ENCODE peak calls at places on chromosomes 4 and X, in eight cellular contexts. G is PC-3; A is hepatocyte; Y is cardiac muscle cell; Q is CD8-positive, alpha-beta memory T cell; L is brain microvascular endothelial cell; P is psoas muscle; F is kidney. B is an unnamed sample.

GRCh38 chr4:180828455-180829018 is 1414.7 kb upstream of the TENM3 start:
- DNase-seq in Q (no peak), P (no peak), G (peak), Y (peak), F (no peak), A (peak), L (peak), B (no peak)

GRCh38 chr4:69617083-69617694 is 22.3 kb downstream of the UGT2A2 start:
- DNase-seq in F (no peak), Q (no peak), G (peak), P (no peak), A (peak), Y (peak), L (peak), B (no peak)

GRCh38 chr4:87406462-87406861 is 15.5 kb upstream of the HSD17B11 start:
- DNase-seq in Y (no peak), A (no peak), F (no peak), Q (no peak), G (no peak), P (no peak), L (no peak), B (no peak)

GRCh38 chr4:31059753-31060522 is 339.8 kb downstream of the PCDH7 start:
- DNase-seq in Y (peak), L (no peak), G (peak), A (no peak), P (no peak), F (no peak), Q (no peak), B (no peak)

GRCh38 chrX:129310000-129310399 is 213.3 kb downstream of the SMARCA1 start:
- DNase-seq in Q (no peak), F (no peak), P (no peak), G (no peak), A (no peak), Y (no peak), L (no peak), B (no peak)

GRCh38 chr4:173357939-173358338 is 12.8 kb upstream of the SAP30 start:
- DNase-seq in A (no peak), P (no peak), G (no peak), Y (no peak), F (no peak), Q (no peak), L (no peak), B (no peak)

GRCh38 chr4:15675363-15675762 is 6.3 kb upstream of the FAM200B start:
- DNase-seq in Q (no peak), L (no peak), Y (no peak), A (no peak), P (no peak), G (no peak), F (no peak), B (no peak)

GRCh38 chr4:184534511-184535391 is 60.4 kb upstream of the IRF2 start:
- DNase-seq in Y (peak), G (no peak), L (peak), P (no peak), Q (no peak), F (no peak), A (peak), B (no peak)

GRCh38 chrX:120761810-120762209 is 113.9 kb downstream of the CT47B1 start:
- DNase-seq in Q (no peak), A (no peak), P (no peak), G (peak), Y (peak), F (no peak), L (peak), B (no peak)

GRCh38 chrX:46254623-46255022 is 290.6 kb downstream of the ZNF674 start:
- DNase-seq in L (no peak), G (no peak), Y (peak), Q (no peak), P (no peak), F (no peak), A (no peak), B (no peak)

GRCh38 chr4:72312032-72312650 is 256.9 kb downstream of the ADAMTS3 start:
- DNase-seq in G (peak), P (peak), Q (no peak), A (peak), L (peak), Y (peak), F (peak), B (peak)

GRCh38 chr4:183758006-183758734 is 99.1 kb downstream of the TRAPPC11 start:
- DNase-seq in G (peak), P (peak), F (peak), Q (no peak), A (peak), Y (peak), L (no peak), B (peak)

GRCh38 chr4:25993564-25994185 is 79.7 kb downstream of the SMIM20 start:
- DNase-seq in A (peak), L (no peak), Q (no peak), Y (peak), P (peak), F (no peak), G (peak), B (no peak)

GRCh38 chr4:87087015-87087920 is 133.2 kb downstream of the KLHL8 start:
- DNase-seq in Q (no peak), L (no peak), G (no peak), P (no peak), Y (no peak), A (no peak), F (no peak), B (no peak)

GRCh38 chr4:4647041-4647440 is 105.2 kb upstream of the STX18 start:
- DNase-seq in L (no peak), Y (no peak), F (no peak), G (no peak), Q (no peak), P (no peak), A (no peak), B (no peak)

DNA sequence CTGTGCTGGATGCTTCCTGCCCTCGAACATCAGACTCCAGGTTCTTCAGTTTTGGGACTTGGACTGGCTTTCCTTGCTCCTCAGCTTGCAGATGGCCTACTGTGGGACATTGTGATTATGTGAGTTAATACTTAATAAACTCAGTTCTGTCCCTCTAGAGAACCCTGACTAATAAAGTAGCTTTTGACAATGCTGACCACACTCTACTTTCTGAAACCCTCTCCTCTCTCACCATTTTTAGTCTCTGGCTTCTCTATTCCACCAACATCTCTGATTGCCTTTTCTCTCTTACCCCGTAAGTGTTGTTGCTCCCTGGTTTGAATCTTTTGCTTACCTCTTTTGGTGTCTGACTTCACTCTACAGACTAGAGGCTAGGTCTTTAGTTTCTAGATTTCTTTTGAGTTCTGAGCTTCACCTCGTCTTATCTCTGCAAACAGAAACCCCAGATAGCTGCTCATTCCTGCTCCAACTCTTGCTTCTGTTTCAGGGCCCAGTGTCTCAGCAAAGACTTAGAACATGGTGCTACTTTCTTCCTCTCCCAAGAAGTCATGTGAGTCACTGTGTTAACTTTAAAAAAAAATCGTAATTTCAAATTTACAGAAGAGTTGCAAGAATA is 11.4 kb downstream of the TMSB4X start:
- DNase-seq in Y (no peak), P (no peak), Q (no peak), A (no peak), G (no peak), L (no peak), F (no peak), B (no peak)
- H3K27ac ChIP-seq in Y (no peak), P (no peak), Q (no peak), A (peak), G (peak), L (no peak), F (no peak), B (no peak)

DNA sequence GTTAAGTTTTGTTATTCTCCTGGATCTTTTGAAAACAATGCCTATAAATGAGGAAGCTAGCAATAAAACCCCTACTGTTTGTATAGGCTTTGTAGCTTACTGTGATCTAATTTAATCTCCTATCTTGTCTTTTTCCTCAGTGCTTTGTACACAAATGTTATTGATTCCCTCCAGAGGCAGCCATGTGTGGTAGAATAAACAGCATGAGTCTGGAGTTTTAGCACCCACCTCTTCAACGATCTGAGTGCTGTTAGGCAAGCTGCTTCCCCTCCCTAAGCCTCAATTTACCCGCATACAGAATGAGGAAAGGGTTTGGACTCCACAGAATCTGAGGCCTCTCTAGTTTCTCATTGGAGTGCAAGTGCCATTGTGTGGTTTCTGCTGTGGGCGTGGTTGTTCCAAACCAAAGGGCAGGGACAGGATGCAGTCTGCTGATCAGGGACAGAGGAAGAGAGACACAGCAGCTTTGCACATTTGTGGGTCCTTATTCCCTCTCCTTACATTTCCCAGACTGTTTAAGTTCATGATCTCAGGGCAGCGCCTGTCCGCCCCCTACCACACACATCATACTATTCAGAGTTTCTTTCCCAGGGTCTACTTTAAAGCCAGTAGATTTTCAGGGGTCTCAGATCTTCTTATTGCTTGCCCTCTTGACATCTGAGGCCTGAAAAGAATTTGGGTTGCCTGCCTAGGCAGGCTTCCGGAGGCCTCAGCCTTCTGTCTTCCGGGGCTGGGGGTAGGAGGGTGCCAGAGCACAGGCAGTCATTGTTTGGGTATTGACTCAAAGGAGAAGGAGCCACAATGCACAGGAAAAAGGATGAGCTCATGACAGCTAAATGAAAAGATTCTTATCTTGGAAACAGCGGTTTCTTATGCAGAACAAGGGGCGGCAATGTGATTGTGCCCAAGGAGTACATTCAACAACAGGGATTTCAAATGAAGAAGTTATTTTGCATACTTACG is 114.9 kb upstream of the TEX13D start:
- DNase-seq in G (peak), Q (peak), L (peak), P (no peak), A (no peak), F (no peak), Y (peak), B (no peak)
- H3K4me3 ChIP-seq in G (no peak), Q (peak), L (no peak), P (no peak), A (no peak), F (no peak), Y (no peak), B (no peak)

GRCh38 chrX:71617742-71618141 is 569 bp downstream of the CXCR3 start:
- DNase-seq in P (no peak), Y (no peak), A (no peak), F (no peak), G (no peak), L (no peak), Q (no peak), B (no peak)
- H3K27ac ChIP-seq in P (no peak), Y (no peak), A (no peak), F (peak), G (no peak), L (no peak), Q (peak), B (no peak)

GRCh38 chr4:1048781-1049590 is 37.6 kb downstream of the FGFRL1 start:
- DNase-seq in Q (no peak), L (no peak), P (no peak), G (no peak), F (peak), A (no peak), Y (no peak), B (peak)
- H3K4me3 ChIP-seq in Q (no peak), L (no peak), P (no peak), G (no peak), F (no peak), A (no peak), Y (no peak), B (no peak)

GRCh38 chr4:84597450-84597849 is 14.5 kb downstream of the CDS1 start:
- DNase-seq in P (no peak), A (peak), Y (no peak), Q (no peak), G (peak), L (no peak), F (no peak), B (no peak)

GRCh38 chr4:84594724-84595123 is 11.8 kb downstream of the CDS1 start:
- DNase-seq in F (no peak), Y (no peak), L (no peak), Q (no peak), P (no peak), G (no peak), A (no peak), B (no peak)

DNA sequence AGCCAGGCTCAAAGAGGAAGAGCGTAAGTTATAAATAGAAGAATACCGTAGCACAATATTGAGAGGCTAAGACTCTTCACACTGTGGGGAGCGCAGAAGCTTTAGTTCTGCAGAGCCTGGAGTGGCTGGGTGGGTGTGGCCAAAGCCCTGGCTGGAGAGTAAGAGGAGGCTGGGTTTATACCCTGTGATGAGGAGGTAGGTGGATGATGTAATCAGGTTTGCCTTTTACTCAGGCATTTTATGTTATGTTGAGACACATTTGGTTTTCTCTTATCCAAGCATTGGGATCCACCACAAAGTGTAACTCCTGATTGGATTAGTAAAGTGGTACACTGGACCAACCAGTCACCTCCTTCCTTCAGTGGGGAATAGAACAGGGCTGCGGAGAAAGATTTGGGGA is 13.9 kb downstream of the CDS1 start:
- DNase-seq in L (no peak), F (no peak), A (peak), Q (no peak), P (no peak), G (peak), Y (no peak), B (no peak)
- H3K27ac ChIP-seq in L (no peak), F (no peak), A (peak), Q (no peak), P (no peak), G (peak), Y (no peak), B (no peak)

GRCh38 chr4:149823770-149824221 is 8.2 kb upstream of the IQCM start:
- DNase-seq in Y (peak), G (peak), A (no peak), L (peak), Q (no peak), F (no peak), P (no peak), B (no peak)
- H3K4me3 ChIP-seq in Y (no peak), G (peak), A (no peak), L (no peak), Q (no peak), F (no peak), P (no peak), B (no peak)

GRCh38 chrX:118530537-118530936 is 34.9 kb downstream of the DOCK11 start:
- DNase-seq in Y (peak), A (no peak), G (no peak), L (no peak), Q (no peak), P (no peak), F (no peak), B (no peak)
- H3K27ac ChIP-seq in Y (no peak), A (no peak), G (no peak), L (no peak), Q (no peak), P (no peak), F (no peak), B (no peak)

B was measured in right lobe of liver.